ENCODE peak calls at places on chromosome 6, in seven cellular contexts. K is GM12878, Q is esophagus muscularis mucosa, P is K562, T is A673, F is H1, X is PC-9. J is an unnamed sample.

GRCh38 chr6:112153926-112154621 is 66.7 kb downstream of the FAM229B start:
- DNase-seq in K (no peak), Q (no peak), P (no peak), T (peak), F (no peak), X (peak), J (no peak)

GRCh38 chr6:81562169-81562568 is 190.3 kb downstream of the TENT5A start:
- DNase-seq in K (no peak), Q (no peak), P (no peak), T (peak), F (no peak), X (no peak), J (peak)

GRCh38 chr6:123213921-123214320 is 217.9 kb downstream of the CLVS2 start:
- DNase-seq in K (no peak), Q (no peak), P (no peak), T (peak), F (no peak), X (no peak), J (no peak)

GRCh38 chr6:38391206-38391908 is 248.4 kb downstream of the BTBD9 start:
- DNase-seq in K (no peak), Q (no peak), P (no peak), T (no peak), F (no peak), X (peak), J (no peak)

GRCh38 chr6:116349216-116349615 is 21.5 kb upstream of the DSE start:
- DNase-seq in K (no peak), Q (no peak), P (no peak), T (no peak), F (no peak), X (no peak), J (no peak)

GRCh38 chr6:32108094-32108627 is 977 bp downstream of the TNXB start:
- DNase-seq in K (no peak), Q (peak), P (peak), T (peak), F (no peak), X (no peak), J (peak)

GRCh38 chr6:14848019-14848418 is 397.9 kb upstream of the JARID2 start:
- DNase-seq in K (no peak), Q (no peak), P (no peak), T (no peak), F (no peak), X (no peak), J (no peak)

GRCh38 chr6:141956046-141956761 is 176.5 kb upstream of the GJE1 start:
- DNase-seq in K (no peak), Q (no peak), P (no peak), T (peak), F (no peak), X (no peak), J (peak)

GRCh38 chr6:17281100-17281496 is at the start of gene RBM24:
- DNase-seq in K (no peak), Q (no peak), P (no peak), T (peak), F (no peak), X (no peak), J (peak)

GRCh38 chr6:45563092-45563491 is 185.4 kb upstream of the SUPT3H start:
- DNase-seq in K (no peak), Q (peak), P (no peak), T (no peak), F (no peak), X (no peak), J (no peak)

GRCh38 chr6:85864453-85865401 is 222.0 kb upstream of the SYNCRIP start:
- DNase-seq in K (no peak), Q (no peak), P (no peak), T (peak), F (no peak), X (no peak), J (peak)

GRCh38 chr6:170271771-170272314 is 19.0 kb downstream of the DLL1 start:
- DNase-seq in K (peak), Q (no peak), P (no peak), T (no peak), F (no peak), X (no peak), J (no peak)

GRCh38 chr6:73078908-73079610 is 146.2 kb downstream of the KHDC1L start:
- DNase-seq in K (no peak), Q (no peak), P (no peak), T (no peak), F (no peak), X (no peak), J (peak)

GRCh38 chr6:73152998-73153757 is 72.1 kb downstream of the KHDC1L start:
- DNase-seq in K (no peak), Q (no peak), P (no peak), T (peak), F (no peak), X (no peak), J (peak)

GRCh38 chr6:3612341-3613041 is 139.0 kb downstream of the PXDC1 start:
- DNase-seq in K (no peak), Q (peak), P (no peak), T (peak), F (no peak), X (peak), J (peak)

GRCh38 chr6:33737267-33738026 is 9.3 kb downstream of the IP6K3 start:
- DNase-seq in K (no peak), Q (no peak), P (no peak), T (no peak), F (no peak), X (no peak), J (no peak)

GRCh38 chr6:4809999-4810918 is 34.1 kb downstream of the CDYL start:
- DNase-seq in K (no peak), Q (no peak), P (no peak), T (no peak), F (no peak), X (peak), J (peak)

GRCh38 chr6:142846883-142847287 is 98.1 kb downstream of the HIVEP2 start:
- DNase-seq in K (no peak), Q (no peak), P (no peak), T (peak), F (no peak), X (peak), J (peak)

GRCh38 chr6:113823916-113824315 is 33.2 kb upstream of the MARCKS start:
- DNase-seq in K (no peak), Q (no peak), P (no peak), T (no peak), F (no peak), X (no peak), J (no peak)

GRCh38 chr6:111301914-111302313 is 181.1 kb downstream of the REV3L start:
- DNase-seq in K (no peak), Q (no peak), P (no peak), T (no peak), F (no peak), X (no peak), J (no peak)

GRCh38 chr6:15481892-15482291 is 180.9 kb downstream of the DTNBP1 start:
- DNase-seq in K (no peak), Q (no peak), P (peak), T (no peak), F (no peak), X (no peak), J (no peak)

GRCh38 chr6:13215390-13215789 is 112.9 kb downstream of the TBC1D7 start:
- DNase-seq in K (no peak), Q (no peak), P (no peak), T (no peak), F (no peak), X (no peak), J (no peak)

GRCh38 chr6:23036401-23036983 is 467.1 kb downstream of the HDGFL1 start:
- DNase-seq in K (no peak), Q (no peak), P (no peak), T (no peak), F (no peak), X (no peak), J (peak)

GRCh38 chr6:114075777-114076176 is 104.8 kb upstream of the HDAC2 start:
- DNase-seq in K (no peak), Q (no peak), P (no peak), T (no peak), F (no peak), X (no peak), J (no peak)

GRCh38 chr6:166308769-166309589 is 787 bp upstream of the PRR18 start:
- DNase-seq in K (no peak), Q (peak), P (no peak), T (no peak), F (no peak), X (no peak), J (no peak)

GRCh38 chr6:144413418-144413817 is 128.3 kb downstream of the UTRN start:
- DNase-seq in K (no peak), Q (no peak), P (no peak), T (no peak), F (no peak), X (peak), J (no peak)

GRCh38 chr6:408599-409102 is 17.1 kb downstream of the IRF4 start:
- DNase-seq in K (no peak), Q (no peak), P (peak), T (peak), F (no peak), X (no peak), J (peak)

GRCh38 chr6:154113392-154113791 is 74.4 kb downstream of the OPRM1 start:
- DNase-seq in K (no peak), Q (no peak), P (no peak), T (no peak), F (no peak), X (no peak), J (no peak)

GRCh38 chr6:45795678-45796077 is 220.0 kb downstream of the CLIC5 start:
- DNase-seq in K (no peak), Q (no peak), P (no peak), T (no peak), F (no peak), X (no peak), J (no peak)

GRCh38 chr6:33419580-33420492 is at the start of gene SYNGAP1:
- DNase-seq in K (no peak), Q (no peak), P (no peak), T (peak), F (no peak), X (no peak), J (peak)

GRCh38 chr6:123965894-123966293 is 162.2 kb downstream of the NKAIN2 start:
- DNase-seq in K (no peak), Q (no peak), P (no peak), T (peak), F (peak), X (no peak), J (peak)

DNA sequence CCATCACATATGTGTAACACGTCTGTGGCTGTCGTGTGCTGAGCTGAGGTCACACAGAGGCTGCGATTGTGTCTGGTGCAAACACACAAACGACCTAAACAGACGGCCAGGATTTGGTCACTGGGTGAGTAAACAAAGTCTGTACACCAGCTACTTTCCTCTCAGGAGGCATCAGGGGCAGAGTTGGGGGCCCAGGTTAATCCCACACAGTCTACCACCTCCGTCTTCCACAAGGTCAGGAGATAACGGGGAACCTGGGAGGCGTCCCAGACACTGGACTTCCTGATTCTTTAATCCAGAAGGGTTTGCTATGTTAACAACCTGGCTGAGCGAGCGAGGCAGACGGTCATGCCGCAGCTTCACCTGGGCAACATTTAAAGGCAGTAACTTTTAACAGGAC is 1.5 kb downstream of the DACT2 start:
- DNase-seq in K (no peak), Q (no peak), P (no peak), T (no peak), F (no peak), X (no peak), J (no peak)
- H3K4me3 ChIP-seq in K (no peak), Q (no peak), P (no peak), T (peak), F (no peak), X (no peak), J (no peak)

DNA sequence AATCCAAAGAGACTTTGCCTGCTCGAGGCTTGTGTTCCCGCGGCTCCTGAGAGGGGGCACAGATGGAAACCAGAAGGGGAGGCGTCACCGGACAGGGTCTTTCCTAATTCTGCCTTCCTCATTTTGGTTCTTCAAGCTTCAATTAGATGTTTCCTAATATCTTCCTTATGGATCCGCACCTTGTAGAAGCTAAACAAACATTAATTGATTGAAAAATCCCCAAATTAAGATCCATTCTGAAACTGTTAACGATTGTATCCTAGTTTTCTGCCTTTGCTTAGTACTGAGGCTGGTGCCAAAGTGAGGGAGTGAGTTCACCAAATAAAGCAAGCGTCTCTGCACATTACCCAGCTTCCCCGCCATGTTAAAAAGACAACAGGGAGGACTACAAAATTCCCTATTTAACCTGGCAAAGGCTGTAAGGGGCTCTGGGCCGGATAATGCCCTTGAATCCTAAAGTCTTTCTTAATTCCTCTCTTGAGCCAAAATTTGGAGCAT is 123.2 kb downstream of the GPX5 start:
- DNase-seq in K (no peak), Q (no peak), P (no peak), T (peak), F (no peak), X (no peak), J (peak)
- TF ChIP-seq CTCF in K (no peak), Q (no peak), P (no peak), T (no peak), F (no peak), X (no peak), J (no peak)

GRCh38 chr6:101042966-101043365 is 161.8 kb upstream of the ASCC3 start:
- DNase-seq in K (no peak), Q (no peak), P (no peak), T (no peak), F (no peak), X (no peak), J (no peak)
- H3K4me3 ChIP-seq in K (no peak), Q (no peak), P (no peak), T (no peak), F (no peak), X (no peak), J (no peak)

GRCh38 chr6:145813285-145814034 is 1.1 kb downstream of the FBXO30 start:
- DNase-seq in K (no peak), Q (no peak), P (peak), T (peak), F (no peak), X (peak), J (peak)

GRCh38 chr6:145814035-145814500 is 527 bp downstream of the FBXO30 start:
- DNase-seq in K (peak), Q (no peak), P (peak), T (peak), F (no peak), X (no peak), J (peak)

GRCh38 chr6:145815351-145815772 is 767 bp upstream of the FBXO30 start:
- DNase-seq in K (no peak), Q (no peak), P (peak), T (no peak), F (no peak), X (no peak), J (peak)

GRCh38 chr6:145815875-145816274 is 1.3 kb upstream of the FBXO30 start:
- DNase-seq in K (no peak), Q (no peak), P (peak), T (no peak), F (no peak), X (no peak), J (no peak)

DNA sequence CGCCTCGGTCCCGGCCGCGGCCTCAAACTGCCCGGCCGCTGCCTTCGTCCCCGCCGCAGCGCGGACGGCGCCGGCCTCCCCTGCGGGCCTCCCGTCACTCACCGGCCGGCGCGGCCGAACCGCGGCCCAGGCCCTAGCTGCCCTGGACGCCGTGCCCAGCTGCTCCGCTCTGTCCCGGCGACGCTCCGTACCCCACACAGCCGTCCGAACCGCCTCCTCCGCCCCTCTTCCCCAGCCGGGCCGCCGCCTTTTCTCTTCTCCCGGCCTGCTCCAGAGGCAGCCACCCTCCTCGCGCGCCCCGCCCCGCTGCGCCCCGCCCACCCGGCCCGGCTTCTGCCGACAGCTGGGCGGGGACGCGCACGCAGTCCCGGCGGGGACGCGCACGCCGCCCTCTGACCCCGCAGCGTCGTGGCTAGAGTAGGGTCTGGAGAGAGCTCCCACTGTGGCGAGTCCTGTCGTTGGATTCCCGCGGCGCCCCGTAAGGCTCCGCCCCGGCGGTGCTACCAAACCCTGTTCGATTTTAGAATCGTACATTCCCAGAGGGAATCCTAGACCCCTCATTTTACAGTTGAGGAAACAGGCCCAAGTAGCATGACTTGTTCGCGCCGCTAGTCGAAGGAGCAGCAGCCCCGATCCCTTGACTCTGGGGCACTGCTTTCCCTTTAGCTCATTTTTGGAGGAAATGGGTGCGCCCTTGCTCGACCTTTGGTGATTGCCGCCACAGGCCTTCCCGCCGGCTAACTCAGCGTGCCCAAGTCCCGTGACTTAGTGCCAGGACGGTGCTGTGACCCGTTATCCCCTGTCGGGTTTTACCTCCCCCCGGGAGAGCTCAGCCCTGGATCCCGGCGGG is at the start of gene FBXO30:
- DNase-seq in K (peak), Q (peak), P (peak), T (peak), F (peak), X (peak), J (peak)
- TF ChIP-seq CTCF in K (no peak), Q (no peak), P (no peak), T (peak), F (no peak), X (no peak), J (no peak)

DNA sequence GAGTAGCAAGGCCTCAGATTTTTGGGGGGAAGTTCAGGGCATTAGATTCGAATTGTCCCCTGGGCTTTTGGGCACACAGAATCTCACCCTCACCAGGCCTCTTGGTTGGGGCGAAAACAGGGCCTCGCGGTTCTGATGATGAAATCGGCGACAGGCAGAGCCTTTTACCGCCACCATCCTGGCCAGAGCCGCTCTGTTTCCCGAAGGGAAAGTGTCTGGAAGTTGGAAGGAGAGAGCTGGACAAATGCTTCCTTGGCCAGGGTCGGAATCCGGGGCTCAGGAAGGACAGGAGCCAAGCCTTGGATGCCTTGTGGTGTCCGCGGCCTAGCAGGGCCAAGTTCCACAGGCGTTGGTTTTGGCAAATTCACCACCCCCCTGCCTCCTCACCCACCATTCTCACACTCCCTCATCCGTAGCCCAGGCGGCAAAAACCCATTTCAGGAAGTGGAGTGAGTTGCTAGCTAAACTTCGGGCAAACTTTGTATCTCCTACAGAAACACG is 3.5 kb upstream of the TFAP2A start:
- DNase-seq in K (no peak), Q (no peak), P (no peak), T (no peak), F (no peak), X (no peak), J (no peak)
- H3K4me3 ChIP-seq in K (no peak), Q (no peak), P (no peak), T (no peak), F (peak), X (peak), J (no peak)

GRCh38 chr6:169212897-169213813 is 40.5 kb downstream of the THBS2 start:
- DNase-seq in K (peak), Q (peak), P (peak), T (peak), F (peak), X (no peak), J (peak)
- TF ChIP-seq CTCF in K (no peak), Q (peak), P (peak), T (peak), F (peak), X (no peak), J (peak)

GRCh38 chr6:52305948-52306767 is 21.6 kb upstream of the MCM3 start:
- DNase-seq in K (peak), Q (no peak), P (no peak), T (no peak), F (no peak), X (no peak), J (no peak)
- H3K4me3 ChIP-seq in K (peak), Q (no peak), P (no peak), T (no peak), F (no peak), X (no peak), J (no peak)

DNA sequence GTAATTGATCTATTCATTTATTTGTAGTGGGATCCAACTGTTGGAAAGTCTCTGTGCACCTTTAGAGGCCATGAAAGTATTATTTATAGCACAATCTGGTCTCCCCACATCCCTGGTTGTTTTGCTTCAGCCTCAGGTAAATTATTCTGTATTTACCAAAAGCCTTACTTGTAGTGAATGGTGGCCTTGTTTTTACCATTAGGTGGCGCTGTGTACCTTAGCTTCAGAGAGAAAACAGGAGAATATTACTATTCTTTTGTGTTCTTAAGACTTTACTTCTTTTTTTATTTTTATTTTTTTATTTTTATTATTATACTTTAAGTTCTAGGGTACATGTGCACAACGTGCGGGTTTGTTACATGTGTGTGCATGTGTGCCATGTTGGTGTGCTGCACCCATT is 23.7 kb downstream of the PEX7 start:
- DNase-seq in K (no peak), Q (no peak), P (peak), T (peak), F (no peak), X (peak), J (peak)
- TF ChIP-seq CTCF in K (peak), Q (peak), P (peak), T (peak), F (no peak), X (peak), J (peak)

DNA sequence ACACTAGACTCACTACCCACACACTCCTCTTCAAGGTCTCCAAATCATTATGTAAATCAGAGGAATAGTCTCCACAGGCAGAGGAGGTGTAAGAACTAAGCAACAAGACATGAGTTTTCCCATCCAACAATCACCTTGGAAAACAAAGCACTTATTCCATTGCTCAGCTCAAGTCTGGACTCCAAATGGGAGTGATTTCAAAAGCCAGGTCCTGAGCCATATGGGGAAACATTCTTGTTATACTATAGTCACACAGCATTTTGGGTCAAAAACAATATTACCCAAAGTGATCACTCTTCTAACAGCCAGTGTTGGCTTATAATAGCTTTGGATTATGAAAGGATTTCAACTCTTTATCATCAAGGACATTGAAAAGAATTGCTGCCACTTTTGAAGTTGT is 3.6 kb upstream of the PRPH2 start:
- DNase-seq in K (no peak), Q (no peak), P (no peak), T (no peak), F (no peak), X (no peak), J (no peak)
- H3K4me3 ChIP-seq in K (no peak), Q (peak), P (no peak), T (no peak), F (no peak), X (no peak), J (no peak)

J was measured in cardiac fibroblast.